ENCODE peak calls at places on chromosomes 7 and 10, in five cellular contexts. H, T, J, V and X are unnamed samples.

GRCh38 chr7:108145401-108145800 is 15.2 kb upstream of the LAMB4 start:
- DNase-seq in J (no peak), T (no peak), V (no peak), H (no peak), X (no peak)

GRCh38 chr7:111931958-111932357 is 274.2 kb downstream of the DOCK4 start:
- DNase-seq in H (no peak), V (no peak), T (no peak), J (no peak), X (no peak)

GRCh38 chr7:76372984-76373833 is 14.4 kb upstream of the YWHAG start:
- DNase-seq in T (no peak), J (peak), H (peak), V (no peak), X (no peak)

GRCh38 chr7:8113184-8113583 is 144.6 kb downstream of the GLCCI1 start:
- DNase-seq in J (no peak), H (no peak), T (no peak), V (no peak), X (no peak)

GRCh38 chr10:132096223-132096622 is 30.5 kb downstream of the JAKMIP3 start:
- DNase-seq in H (peak), V (no peak), J (no peak), T (no peak), X (no peak)

GRCh38 chr10:43409385-43410109 is 561 bp upstream of the HNRNPF start:
- DNase-seq in T (peak), V (peak), J (no peak), H (no peak), X (no peak)

GRCh38 chr10:49827297-49827696 is 65.2 kb upstream of the OGDHL start:
- DNase-seq in H (no peak), V (no peak), J (no peak), T (no peak), X (no peak)

GRCh38 chr7:48147078-48147591 is 24.1 kb upstream of the ABCA13 start:
- DNase-seq in V (no peak), H (no peak), T (peak), J (no peak), X (no peak)

GRCh38 chr7:124765401-124766352 is at the start of gene GPR37:
- DNase-seq in V (peak), J (peak), T (peak), H (peak), X (no peak)

GRCh38 chr10:79487296-79488194 is 24.8 kb upstream of the EIF5AL1 start:
- DNase-seq in J (peak), T (peak), H (peak), V (peak), X (peak)

GRCh38 chr7:105496501-105496900 is 25.6 kb downstream of the PUS7 start:
- DNase-seq in V (no peak), H (no peak), T (no peak), J (no peak), X (no peak)